ENCODE peak calls at places on chromosome 1, in eight cellular contexts. One of them, this sample, is unnamed. For H3K4me1, the result is how much of the 10 kb centered on the place peaks cover.

GRCh38 chr1:118987431-118988185 is 535 bp downstream of the TBX15 start:
- DNase-seq in PC-3: no peak
- DNase-seq in left ventricle myocardium inferior: no peak
- DNase-seq in transverse colon: no peak
- DNase-seq in tibial nerve: no peak
- DNase-seq in astrocyte: no peak
- DNase-seq in heart left ventricle: no peak
- DNase-seq in left lung: no peak
- DNase-seq in this sample: no peak

GRCh38 chr1:9322845-9323244 is 30.2 kb downstream of the SPSB1 start:
- DNase-seq in PC-3: no peak
- DNase-seq in left ventricle myocardium inferior: peak
- DNase-seq in transverse colon: no peak
- DNase-seq in tibial nerve: no peak
- DNase-seq in astrocyte: no peak
- DNase-seq in heart left ventricle: peak
- DNase-seq in left lung: no peak
- DNase-seq in this sample: no peak

GRCh38 chr1:152906023-152906565 is 2.3 kb upstream of the IVL start:
- DNase-seq in PC-3: peak
- DNase-seq in left ventricle myocardium inferior: no peak
- DNase-seq in transverse colon: no peak
- DNase-seq in tibial nerve: no peak
- DNase-seq in astrocyte: peak
- DNase-seq in heart left ventricle: no peak
- DNase-seq in left lung: no peak
- DNase-seq in this sample: no peak

GRCh38 chr1:166972193-166972592 is 3.1 kb downstream of the ILDR2 start:
- DNase-seq in PC-3: no peak
- DNase-seq in left ventricle myocardium inferior: no peak
- DNase-seq in transverse colon: no peak
- DNase-seq in tibial nerve: no peak
- DNase-seq in astrocyte: no peak
- DNase-seq in heart left ventricle: no peak
- DNase-seq in left lung: no peak
- DNase-seq in this sample: no peak

GRCh38 chr1:237309595-237310118 is 267.7 kb downstream of the RYR2 start:
- DNase-seq in PC-3: no peak
- DNase-seq in left ventricle myocardium inferior: no peak
- DNase-seq in transverse colon: no peak
- DNase-seq in tibial nerve: no peak
- DNase-seq in astrocyte: no peak
- DNase-seq in heart left ventricle: peak
- DNase-seq in left lung: no peak
- DNase-seq in this sample: no peak

GRCh38 chr1:156160744-156161181 is 7.4 kb downstream of the SEMA4A start:
- DNase-seq in PC-3: no peak
- DNase-seq in left ventricle myocardium inferior: peak
- DNase-seq in transverse colon: peak
- DNase-seq in tibial nerve: peak
- DNase-seq in astrocyte: peak
- DNase-seq in heart left ventricle: peak
- DNase-seq in left lung: peak
- DNase-seq in this sample: peak

GRCh38 chr1:176579087-176579486 is 116.1 kb downstream of the PAPPA2 start:
- DNase-seq in PC-3: no peak
- DNase-seq in left ventricle myocardium inferior: no peak
- DNase-seq in transverse colon: no peak
- DNase-seq in tibial nerve: no peak
- DNase-seq in astrocyte: no peak
- DNase-seq in heart left ventricle: no peak
- DNase-seq in left lung: no peak
- DNase-seq in this sample: no peak

GRCh38 chr1:38029081-38029681 is 16.6 kb downstream of the UTP11 start:
- DNase-seq in PC-3: no peak
- DNase-seq in left ventricle myocardium inferior: no peak
- DNase-seq in transverse colon: no peak
- DNase-seq in tibial nerve: no peak
- DNase-seq in astrocyte: no peak
- DNase-seq in heart left ventricle: peak
- DNase-seq in left lung: peak
- DNase-seq in this sample: no peak

GRCh38 chr1:244053831-244054230 is 2.7 kb downstream of the ZBTB18 start:
- DNase-seq in PC-3: no peak
- DNase-seq in left ventricle myocardium inferior: no peak
- DNase-seq in transverse colon: no peak
- DNase-seq in tibial nerve: no peak
- DNase-seq in astrocyte: no peak
- DNase-seq in heart left ventricle: no peak
- DNase-seq in left lung: no peak
- DNase-seq in this sample: no peak

GRCh38 chr1:52727114-52727586 is 897 bp downstream of the ZYG11B start:
- DNase-seq in PC-3: peak
- DNase-seq in left ventricle myocardium inferior: no peak
- DNase-seq in transverse colon: peak
- DNase-seq in tibial nerve: no peak
- DNase-seq in astrocyte: no peak
- DNase-seq in heart left ventricle: no peak
- DNase-seq in left lung: no peak
- DNase-seq in this sample: no peak

GRCh38 chr1:180623579-180624347 is 8.1 kb upstream of the XPR1 start:
- DNase-seq in PC-3: peak
- DNase-seq in left ventricle myocardium inferior: no peak
- DNase-seq in transverse colon: no peak
- DNase-seq in tibial nerve: no peak
- DNase-seq in astrocyte: peak
- DNase-seq in heart left ventricle: no peak
- DNase-seq in left lung: no peak
- DNase-seq in this sample: no peak

GRCh38 chr1:6357243-6357929 is 36.2 kb downstream of the ACOT7 start:
- DNase-seq in PC-3: peak
- DNase-seq in left ventricle myocardium inferior: no peak
- DNase-seq in transverse colon: peak
- DNase-seq in tibial nerve: no peak
- DNase-seq in astrocyte: no peak
- DNase-seq in heart left ventricle: no peak
- DNase-seq in left lung: no peak
- DNase-seq in this sample: no peak

GRCh38 chr1:19313961-19314882 is 2.1 kb downstream of the SLC66A1 start:
- DNase-seq in PC-3: no peak
- DNase-seq in left ventricle myocardium inferior: no peak
- DNase-seq in transverse colon: no peak
- DNase-seq in tibial nerve: no peak
- DNase-seq in astrocyte: no peak
- DNase-seq in heart left ventricle: no peak
- DNase-seq in left lung: no peak
- DNase-seq in this sample: no peak

GRCh38 chr1:55542901-55543504 is 327.8 kb upstream of the USP24 start:
- DNase-seq in PC-3: peak
- DNase-seq in left ventricle myocardium inferior: no peak
- DNase-seq in transverse colon: no peak
- DNase-seq in tibial nerve: no peak
- DNase-seq in astrocyte: peak
- DNase-seq in heart left ventricle: no peak
- DNase-seq in left lung: no peak
- DNase-seq in this sample: no peak

GRCh38 chr1:114156538-114157274 is 3.0 kb upstream of the SYT6 start:
- DNase-seq in PC-3: no peak
- DNase-seq in left ventricle myocardium inferior: no peak
- DNase-seq in transverse colon: no peak
- DNase-seq in tibial nerve: no peak
- DNase-seq in astrocyte: no peak
- DNase-seq in heart left ventricle: no peak
- DNase-seq in left lung: no peak
- DNase-seq in this sample: no peak

GRCh38 chr1:24065314-24065713 is 46.6 kb downstream of the MYOM3 start:
- DNase-seq in PC-3: no peak
- DNase-seq in left ventricle myocardium inferior: no peak
- DNase-seq in transverse colon: no peak
- DNase-seq in tibial nerve: no peak
- DNase-seq in astrocyte: no peak
- DNase-seq in heart left ventricle: peak
- DNase-seq in left lung: no peak
- DNase-seq in this sample: no peak

GRCh38 chr1:109687641-109688499 is at the start of gene GSTM1:
- DNase-seq in PC-3: no peak
- DNase-seq in left ventricle myocardium inferior: no peak
- DNase-seq in transverse colon: peak
- DNase-seq in tibial nerve: no peak
- DNase-seq in astrocyte: no peak
- DNase-seq in heart left ventricle: no peak
- DNase-seq in left lung: no peak
- DNase-seq in this sample: no peak

GRCh38 chr1:59716551-59717231 is 98.1 kb upstream of the HOOK1 start:
- DNase-seq in PC-3: no peak
- DNase-seq in left ventricle myocardium inferior: no peak
- DNase-seq in transverse colon: no peak
- DNase-seq in tibial nerve: no peak
- DNase-seq in astrocyte: no peak
- DNase-seq in heart left ventricle: no peak
- DNase-seq in left lung: no peak
- DNase-seq in this sample: no peak

GRCh38 chr1:24341260-24341659 is 22.1 kb downstream of the GRHL3 start:
- DNase-seq in PC-3: no peak
- DNase-seq in left ventricle myocardium inferior: no peak
- DNase-seq in transverse colon: no peak
- DNase-seq in tibial nerve: no peak
- DNase-seq in astrocyte: no peak
- DNase-seq in heart left ventricle: no peak
- DNase-seq in left lung: no peak
- DNase-seq in this sample: no peak

GRCh38 chr1:53514436-53514835 is 55.2 kb downstream of the DMRTB1 start:
- DNase-seq in PC-3: no peak
- DNase-seq in left ventricle myocardium inferior: no peak
- DNase-seq in transverse colon: no peak
- DNase-seq in tibial nerve: no peak
- DNase-seq in astrocyte: no peak
- DNase-seq in heart left ventricle: no peak
- DNase-seq in left lung: no peak
- DNase-seq in this sample: no peak

GRCh38 chr1:107318932-107319331 is 178.1 kb downstream of the NTNG1 start:
- DNase-seq in PC-3: no peak
- DNase-seq in left ventricle myocardium inferior: no peak
- DNase-seq in transverse colon: no peak
- DNase-seq in tibial nerve: no peak
- DNase-seq in astrocyte: no peak
- DNase-seq in heart left ventricle: no peak
- DNase-seq in left lung: no peak
- DNase-seq in this sample: no peak

DNA sequence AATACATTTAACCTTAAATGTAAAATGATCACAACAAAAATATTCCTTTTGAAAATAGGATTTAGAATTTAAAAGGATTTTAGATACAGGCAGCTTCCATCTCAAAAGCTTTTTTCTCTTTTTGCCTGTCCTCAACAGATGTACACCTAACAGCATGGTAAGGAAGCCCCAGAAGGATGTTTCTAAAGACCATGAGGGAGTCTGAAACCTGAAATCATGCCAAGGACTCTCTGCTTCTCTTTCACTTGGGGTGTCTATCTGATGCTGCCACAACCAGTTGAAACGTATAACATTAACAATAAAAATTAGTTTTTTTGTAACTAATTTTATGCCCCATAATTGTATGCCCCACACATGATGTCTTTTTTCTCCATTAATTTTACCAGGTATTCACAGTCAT is 5.4 kb upstream of the ZNF281 start:
- DNase-seq in PC-3: no peak
- DNase-seq in left ventricle myocardium inferior: no peak
- DNase-seq in transverse colon: no peak
- DNase-seq in tibial nerve: no peak
- DNase-seq in astrocyte: no peak
- DNase-seq in heart left ventricle: no peak
- DNase-seq in left lung: no peak
- DNase-seq in this sample: no peak
- TF ChIP-seq CTCF in PC-3: no peak
- TF ChIP-seq CTCF in left ventricle myocardium inferior: no peak
- TF ChIP-seq CTCF in transverse colon: no peak
- TF ChIP-seq CTCF in tibial nerve: no peak
- TF ChIP-seq CTCF in astrocyte: no peak
- TF ChIP-seq CTCF in heart left ventricle: no peak
- TF ChIP-seq CTCF in left lung: no peak
- TF ChIP-seq CTCF in this sample: no peak

GRCh38 chr1:102733491-102734236 is 374.7 kb downstream of the COL11A1 start:
- DNase-seq in PC-3: no peak
- DNase-seq in left ventricle myocardium inferior: no peak
- DNase-seq in transverse colon: no peak
- DNase-seq in tibial nerve: no peak
- DNase-seq in astrocyte: peak
- DNase-seq in heart left ventricle: no peak
- DNase-seq in left lung: no peak
- DNase-seq in this sample: no peak
- H3K4me1 ChIP-seq in PC-3: under half
- H3K4me1 ChIP-seq in left ventricle myocardium inferior: under half
- H3K4me1 ChIP-seq in transverse colon: under half
- H3K4me1 ChIP-seq in tibial nerve: under half
- H3K4me1 ChIP-seq in astrocyte: under half
- H3K4me1 ChIP-seq in heart left ventricle: under half
- H3K4me1 ChIP-seq in left lung: under half
- H3K4me1 ChIP-seq in this sample: under half

GRCh38 chr1:245829861-245830260 is 675.1 kb downstream of the KIF26B start:
- DNase-seq in PC-3: no peak
- DNase-seq in left ventricle myocardium inferior: no peak
- DNase-seq in transverse colon: no peak
- DNase-seq in tibial nerve: no peak
- DNase-seq in astrocyte: peak
- DNase-seq in heart left ventricle: no peak
- DNase-seq in left lung: no peak
- DNase-seq in this sample: no peak
- H3K27ac ChIP-seq in PC-3: no peak
- H3K27ac ChIP-seq in left ventricle myocardium inferior: no peak
- H3K27ac ChIP-seq in transverse colon: no peak
- H3K27ac ChIP-seq in tibial nerve: no peak
- H3K27ac ChIP-seq in astrocyte: no peak
- H3K27ac ChIP-seq in heart left ventricle: no peak
- H3K27ac ChIP-seq in left lung: no peak
- H3K27ac ChIP-seq in this sample: no peak

GRCh38 chr1:890661-891060 is 33.1 kb upstream of the SAMD11 start:
- DNase-seq in PC-3: no peak
- DNase-seq in left ventricle myocardium inferior: no peak
- DNase-seq in transverse colon: no peak
- DNase-seq in tibial nerve: no peak
- DNase-seq in astrocyte: no peak
- DNase-seq in heart left ventricle: no peak
- DNase-seq in left lung: no peak
- DNase-seq in this sample: no peak
- TF ChIP-seq CTCF in PC-3: no peak
- TF ChIP-seq CTCF in left ventricle myocardium inferior: no peak
- TF ChIP-seq CTCF in transverse colon: no peak
- TF ChIP-seq CTCF in tibial nerve: no peak
- TF ChIP-seq CTCF in astrocyte: no peak
- TF ChIP-seq CTCF in heart left ventricle: no peak
- TF ChIP-seq CTCF in left lung: no peak
- TF ChIP-seq CTCF in this sample: no peak